ENCODE peak calls at places on chromosomes 16 and 17, in nine cellular contexts. One of them, this sample, is unnamed.

GRCh38 chr17:17770371-17771059 is 66.3 kb downstream of the SREBF1 start:
- DNase-seq in fibroblast of the aortic adventitia: no peak
- DNase-seq in AG09309: no peak
- DNase-seq in heart left ventricle: no peak
- DNase-seq in cardiac fibroblast: no peak
- DNase-seq in heart right ventricle: no peak
- DNase-seq in psoas muscle: peak
- DNase-seq in brain microvascular endothelial cell: no peak
- DNase-seq in HCT116: no peak
- DNase-seq in this sample: no peak

GRCh38 chr17:1484586-1485310 is 7.7 kb downstream of the MYO1C start:
- DNase-seq in fibroblast of the aortic adventitia: peak
- DNase-seq in AG09309: no peak
- DNase-seq in heart left ventricle: no peak
- DNase-seq in cardiac fibroblast: peak
- DNase-seq in heart right ventricle: peak
- DNase-seq in psoas muscle: peak
- DNase-seq in brain microvascular endothelial cell: no peak
- DNase-seq in HCT116: peak
- DNase-seq in this sample: peak

GRCh38 chr16:49663081-49664057 is 192.5 kb downstream of the ZNF423 start:
- DNase-seq in fibroblast of the aortic adventitia: peak
- DNase-seq in AG09309: no peak
- DNase-seq in heart left ventricle: peak
- DNase-seq in cardiac fibroblast: peak
- DNase-seq in heart right ventricle: peak
- DNase-seq in psoas muscle: peak
- DNase-seq in brain microvascular endothelial cell: no peak
- DNase-seq in HCT116: no peak
- DNase-seq in this sample: no peak

GRCh38 chr16:75593825-75594820 is 27.9 kb downstream of the GABARAPL2 start:
- DNase-seq in fibroblast of the aortic adventitia: peak
- DNase-seq in AG09309: peak
- DNase-seq in heart left ventricle: no peak
- DNase-seq in cardiac fibroblast: peak
- DNase-seq in heart right ventricle: no peak
- DNase-seq in psoas muscle: no peak
- DNase-seq in brain microvascular endothelial cell: peak
- DNase-seq in HCT116: no peak
- DNase-seq in this sample: no peak

GRCh38 chr17:37787055-37787720 is 42.3 kb upstream of the HNF1B start:
- DNase-seq in fibroblast of the aortic adventitia: peak
- DNase-seq in AG09309: no peak
- DNase-seq in heart left ventricle: no peak
- DNase-seq in cardiac fibroblast: peak
- DNase-seq in heart right ventricle: no peak
- DNase-seq in psoas muscle: no peak
- DNase-seq in brain microvascular endothelial cell: no peak
- DNase-seq in HCT116: no peak
- DNase-seq in this sample: peak

GRCh38 chr16:85444879-85445778 is 168.0 kb upstream of the GSE1 start:
- DNase-seq in fibroblast of the aortic adventitia: no peak
- DNase-seq in AG09309: no peak
- DNase-seq in heart left ventricle: no peak
- DNase-seq in cardiac fibroblast: no peak
- DNase-seq in heart right ventricle: no peak
- DNase-seq in psoas muscle: no peak
- DNase-seq in brain microvascular endothelial cell: no peak
- DNase-seq in HCT116: no peak
- DNase-seq in this sample: no peak

GRCh38 chr17:64315032-64315490 is 52.0 kb upstream of the TEX2 start:
- DNase-seq in fibroblast of the aortic adventitia: peak
- DNase-seq in AG09309: no peak
- DNase-seq in heart left ventricle: peak
- DNase-seq in cardiac fibroblast: peak
- DNase-seq in heart right ventricle: peak
- DNase-seq in psoas muscle: peak
- DNase-seq in brain microvascular endothelial cell: no peak
- DNase-seq in HCT116: no peak
- DNase-seq in this sample: no peak

GRCh38 chr16:85473909-85474640 is 139.0 kb upstream of the GSE1 start:
- DNase-seq in fibroblast of the aortic adventitia: no peak
- DNase-seq in AG09309: no peak
- DNase-seq in heart left ventricle: no peak
- DNase-seq in cardiac fibroblast: no peak
- DNase-seq in heart right ventricle: no peak
- DNase-seq in psoas muscle: peak
- DNase-seq in brain microvascular endothelial cell: no peak
- DNase-seq in HCT116: no peak
- DNase-seq in this sample: no peak

GRCh38 chr17:73952136-73952497 is 251.4 kb upstream of the RPL38 start:
- DNase-seq in fibroblast of the aortic adventitia: no peak
- DNase-seq in AG09309: no peak
- DNase-seq in heart left ventricle: no peak
- DNase-seq in cardiac fibroblast: no peak
- DNase-seq in heart right ventricle: no peak
- DNase-seq in psoas muscle: no peak
- DNase-seq in brain microvascular endothelial cell: no peak
- DNase-seq in HCT116: no peak
- DNase-seq in this sample: no peak

DNA sequence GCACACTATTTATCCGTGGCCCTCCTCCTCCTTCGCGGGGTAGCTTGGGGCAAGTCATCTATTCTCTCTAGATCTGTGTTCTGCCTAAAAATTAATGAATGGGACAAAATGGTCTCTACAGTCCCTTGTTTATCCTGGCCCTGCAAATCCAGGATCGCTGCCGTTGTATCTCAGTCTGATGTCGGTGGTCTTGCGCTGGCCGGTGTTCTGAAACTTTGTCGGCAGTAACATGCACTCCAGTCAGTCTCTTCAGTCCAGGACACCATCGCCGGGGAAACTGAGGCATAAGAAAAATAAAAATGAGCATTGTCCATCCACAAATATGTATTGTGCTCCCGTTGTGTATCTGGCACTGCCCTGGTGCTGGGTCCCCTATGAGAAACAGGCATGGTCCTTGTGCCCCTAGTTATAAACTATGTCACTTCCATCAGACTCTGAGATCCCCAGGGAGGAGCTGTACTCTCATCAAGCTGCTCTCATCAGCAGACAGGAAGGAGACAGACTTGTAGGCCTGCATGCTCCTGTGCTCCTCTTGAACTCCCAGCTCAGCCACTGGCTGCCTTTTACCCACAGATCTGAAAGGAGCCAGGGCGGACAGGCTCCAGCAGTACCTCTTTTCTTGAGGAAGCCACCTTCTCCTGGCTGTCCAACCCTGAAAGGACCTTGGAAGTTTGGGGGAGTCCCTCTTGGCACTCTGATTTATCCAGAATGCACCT is 13.7 kb upstream of the CA4 start:
- DNase-seq in fibroblast of the aortic adventitia: no peak
- DNase-seq in AG09309: no peak
- DNase-seq in heart left ventricle: no peak
- DNase-seq in cardiac fibroblast: no peak
- DNase-seq in heart right ventricle: no peak
- DNase-seq in psoas muscle: no peak
- DNase-seq in brain microvascular endothelial cell: no peak
- DNase-seq in HCT116: no peak
- DNase-seq in this sample: no peak
- H3K4me3 ChIP-seq in fibroblast of the aortic adventitia: peak
- H3K4me3 ChIP-seq in AG09309: no peak
- H3K4me3 ChIP-seq in heart left ventricle: peak
- H3K4me3 ChIP-seq in cardiac fibroblast: no peak
- H3K4me3 ChIP-seq in heart right ventricle: peak
- H3K4me3 ChIP-seq in psoas muscle: peak
- H3K4me3 ChIP-seq in brain microvascular endothelial cell: peak
- H3K4me3 ChIP-seq in HCT116: peak
- H3K4me3 ChIP-seq in this sample: peak

DNA sequence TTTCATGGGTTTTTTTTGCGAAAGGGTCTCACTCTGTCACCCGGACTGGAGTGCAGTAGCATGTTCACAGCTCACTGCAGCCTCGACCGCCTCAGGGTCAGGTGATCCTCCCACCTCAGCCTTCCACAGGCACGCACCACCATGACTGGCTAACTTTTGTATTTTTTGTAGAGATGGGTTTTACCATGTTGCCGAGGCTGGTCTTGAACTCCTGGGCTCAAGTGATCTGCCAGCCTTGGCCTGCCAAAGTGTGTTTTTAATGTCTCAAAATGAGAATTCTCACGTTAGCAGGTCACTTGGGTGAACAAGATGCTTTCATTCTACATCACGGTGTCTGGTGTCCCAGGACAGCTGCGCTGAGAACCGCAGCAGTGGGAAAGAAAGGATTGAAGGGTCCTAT is 3.2 kb downstream of the FBXO31 start:
- DNase-seq in fibroblast of the aortic adventitia: no peak
- DNase-seq in AG09309: no peak
- DNase-seq in heart left ventricle: no peak
- DNase-seq in cardiac fibroblast: no peak
- DNase-seq in heart right ventricle: no peak
- DNase-seq in psoas muscle: no peak
- DNase-seq in brain microvascular endothelial cell: no peak
- DNase-seq in HCT116: no peak
- DNase-seq in this sample: no peak
- TF ChIP-seq CTCF in fibroblast of the aortic adventitia: no peak
- TF ChIP-seq CTCF in AG09309: no peak
- TF ChIP-seq CTCF in heart left ventricle: no peak
- TF ChIP-seq CTCF in cardiac fibroblast: no peak
- TF ChIP-seq CTCF in heart right ventricle: no peak
- TF ChIP-seq CTCF in psoas muscle: no peak
- TF ChIP-seq CTCF in brain microvascular endothelial cell: no peak
- TF ChIP-seq CTCF in HCT116: no peak
- TF ChIP-seq CTCF in this sample: no peak

GRCh38 chr17:49630113-49630900 is 47.6 kb downstream of the SPOP start:
- DNase-seq in fibroblast of the aortic adventitia: no peak
- DNase-seq in AG09309: no peak
- DNase-seq in heart left ventricle: no peak
- DNase-seq in cardiac fibroblast: no peak
- DNase-seq in heart right ventricle: no peak
- DNase-seq in psoas muscle: no peak
- DNase-seq in brain microvascular endothelial cell: no peak
- DNase-seq in HCT116: no peak
- DNase-seq in this sample: no peak
- H3K4me3 ChIP-seq in fibroblast of the aortic adventitia: no peak
- H3K4me3 ChIP-seq in AG09309: no peak
- H3K4me3 ChIP-seq in heart left ventricle: no peak
- H3K4me3 ChIP-seq in cardiac fibroblast: no peak
- H3K4me3 ChIP-seq in heart right ventricle: no peak
- H3K4me3 ChIP-seq in psoas muscle: no peak
- H3K4me3 ChIP-seq in brain microvascular endothelial cell: no peak
- H3K4me3 ChIP-seq in HCT116: no peak
- H3K4me3 ChIP-seq in this sample: no peak

GRCh38 chr17:76089680-76090516 is 10.9 kb downstream of the ZACN start:
- DNase-seq in fibroblast of the aortic adventitia: no peak
- DNase-seq in AG09309: no peak
- DNase-seq in heart left ventricle: no peak
- DNase-seq in cardiac fibroblast: no peak
- DNase-seq in heart right ventricle: no peak
- DNase-seq in psoas muscle: no peak
- DNase-seq in brain microvascular endothelial cell: no peak
- DNase-seq in HCT116: no peak
- DNase-seq in this sample: no peak

GRCh38 chr17:76086384-76086783 is 7.4 kb downstream of the ZACN start:
- DNase-seq in fibroblast of the aortic adventitia: no peak
- DNase-seq in AG09309: no peak
- DNase-seq in heart left ventricle: no peak
- DNase-seq in cardiac fibroblast: no peak
- DNase-seq in heart right ventricle: no peak
- DNase-seq in psoas muscle: no peak
- DNase-seq in brain microvascular endothelial cell: no peak
- DNase-seq in HCT116: no peak
- DNase-seq in this sample: no peak

GRCh38 chr17:76087531-76087930 is 8.5 kb downstream of the ZACN start:
- DNase-seq in fibroblast of the aortic adventitia: no peak
- DNase-seq in AG09309: no peak
- DNase-seq in heart left ventricle: no peak
- DNase-seq in cardiac fibroblast: no peak
- DNase-seq in heart right ventricle: no peak
- DNase-seq in psoas muscle: no peak
- DNase-seq in brain microvascular endothelial cell: no peak
- DNase-seq in HCT116: no peak
- DNase-seq in this sample: no peak

GRCh38 chr17:76088868-76089576 is 10.0 kb downstream of the ZACN start:
- DNase-seq in fibroblast of the aortic adventitia: no peak
- DNase-seq in AG09309: no peak
- DNase-seq in heart left ventricle: no peak
- DNase-seq in cardiac fibroblast: no peak
- DNase-seq in heart right ventricle: no peak
- DNase-seq in psoas muscle: no peak
- DNase-seq in brain microvascular endothelial cell: no peak
- DNase-seq in HCT116: no peak
- DNase-seq in this sample: no peak

GRCh38 chr17:76088041-76088867 is 9.3 kb downstream of the ZACN start:
- DNase-seq in fibroblast of the aortic adventitia: no peak
- DNase-seq in AG09309: no peak
- DNase-seq in heart left ventricle: no peak
- DNase-seq in cardiac fibroblast: no peak
- DNase-seq in heart right ventricle: no peak
- DNase-seq in psoas muscle: no peak
- DNase-seq in brain microvascular endothelial cell: no peak
- DNase-seq in HCT116: no peak
- DNase-seq in this sample: peak
- TF ChIP-seq CTCF in fibroblast of the aortic adventitia: no peak
- TF ChIP-seq CTCF in AG09309: no peak
- TF ChIP-seq CTCF in heart left ventricle: no peak
- TF ChIP-seq CTCF in cardiac fibroblast: no peak
- TF ChIP-seq CTCF in heart right ventricle: no peak
- TF ChIP-seq CTCF in psoas muscle: no peak
- TF ChIP-seq CTCF in brain microvascular endothelial cell: peak
- TF ChIP-seq CTCF in HCT116: peak
- TF ChIP-seq CTCF in this sample: peak

GRCh38 chr16:31009120-31009519 is 1.3 kb downstream of the STX1B start:
- DNase-seq in fibroblast of the aortic adventitia: no peak
- DNase-seq in AG09309: no peak
- DNase-seq in heart left ventricle: no peak
- DNase-seq in cardiac fibroblast: no peak
- DNase-seq in heart right ventricle: no peak
- DNase-seq in psoas muscle: no peak
- DNase-seq in brain microvascular endothelial cell: no peak
- DNase-seq in HCT116: no peak
- DNase-seq in this sample: no peak

GRCh38 chr16:31006589-31006988 is 3.8 kb downstream of the STX1B start:
- DNase-seq in fibroblast of the aortic adventitia: no peak
- DNase-seq in AG09309: no peak
- DNase-seq in heart left ventricle: no peak
- DNase-seq in cardiac fibroblast: no peak
- DNase-seq in heart right ventricle: no peak
- DNase-seq in psoas muscle: no peak
- DNase-seq in brain microvascular endothelial cell: no peak
- DNase-seq in HCT116: no peak
- DNase-seq in this sample: no peak

GRCh38 chr16:31007684-31008083 is 2.8 kb downstream of the STX1B start:
- DNase-seq in fibroblast of the aortic adventitia: no peak
- DNase-seq in AG09309: no peak
- DNase-seq in heart left ventricle: no peak
- DNase-seq in cardiac fibroblast: no peak
- DNase-seq in heart right ventricle: no peak
- DNase-seq in psoas muscle: no peak
- DNase-seq in brain microvascular endothelial cell: no peak
- DNase-seq in HCT116: no peak
- DNase-seq in this sample: no peak

GRCh38 chr16:31009894-31010293 is 544 bp downstream of the STX1B start:
- DNase-seq in fibroblast of the aortic adventitia: no peak
- DNase-seq in AG09309: no peak
- DNase-seq in heart left ventricle: no peak
- DNase-seq in cardiac fibroblast: no peak
- DNase-seq in heart right ventricle: no peak
- DNase-seq in psoas muscle: no peak
- DNase-seq in brain microvascular endothelial cell: no peak
- DNase-seq in HCT116: no peak
- DNase-seq in this sample: no peak

GRCh38 chr16:31008154-31008950 is 2.1 kb downstream of the STX1B start:
- DNase-seq in fibroblast of the aortic adventitia: no peak
- DNase-seq in AG09309: no peak
- DNase-seq in heart left ventricle: no peak
- DNase-seq in cardiac fibroblast: no peak
- DNase-seq in heart right ventricle: no peak
- DNase-seq in psoas muscle: no peak
- DNase-seq in brain microvascular endothelial cell: peak
- DNase-seq in HCT116: no peak
- DNase-seq in this sample: no peak
- H3K4me3 ChIP-seq in fibroblast of the aortic adventitia: no peak
- H3K4me3 ChIP-seq in AG09309: no peak
- H3K4me3 ChIP-seq in heart left ventricle: no peak
- H3K4me3 ChIP-seq in cardiac fibroblast: no peak
- H3K4me3 ChIP-seq in heart right ventricle: no peak
- H3K4me3 ChIP-seq in psoas muscle: no peak
- H3K4me3 ChIP-seq in brain microvascular endothelial cell: no peak
- H3K4me3 ChIP-seq in HCT116: no peak
- H3K4me3 ChIP-seq in this sample: no peak